ENCODE peak calls at places on chromosomes 12 and 14, in seven cellular contexts. Q is K562, L is NT2/D1, V is neuronal stem cell, D is fibroblast of lung, H is astrocyte, P is IMR-90. N is an unnamed sample. For H3K27me3 and H3K4me1, the result is how much of the 10 kb centered on the place peaks cover.

GRCh38 chr14:73245401-73246325 is 8.4 kb downstream of the PAPLN start:
- DNase-seq in Q (peak), L (no peak), V (no peak), D (peak), H (no peak), P (no peak), N (peak)

GRCh38 chr12:118575730-118576129 is 199.4 kb downstream of the SUDS3 start:
- DNase-seq in Q (no peak), L (no peak), V (no peak), D (no peak), H (no peak), P (no peak), N (no peak)

GRCh38 chr14:57417228-57417627 is 26.8 kb downstream of the NAA30 start:
- DNase-seq in Q (no peak), L (no peak), V (no peak), D (no peak), H (no peak), P (no peak), N (no peak)

GRCh38 chr14:71206766-71207371 is 299.6 kb downstream of the PCNX1 start:
- DNase-seq in Q (no peak), L (no peak), V (no peak), D (peak), H (peak), P (peak), N (no peak)

GRCh38 chr12:27571463-27571862 is 47.5 kb downstream of the PPFIBP1 start:
- DNase-seq in Q (no peak), L (no peak), V (no peak), D (peak), H (peak), P (peak), N (no peak)

GRCh38 chr14:35332517-35333346 is 40.5 kb downstream of the PSMA6 start:
- DNase-seq in Q (no peak), L (no peak), V (no peak), D (peak), H (no peak), P (no peak), N (peak)

GRCh38 chr12:127716181-127716580 is 550.8 kb upstream of the TMEM132C start:
- DNase-seq in Q (no peak), L (no peak), V (no peak), D (no peak), H (no peak), P (no peak), N (no peak)

GRCh38 chr14:104593241-104593701 is 11.3 kb downstream of the TMEM179 start:
- DNase-seq in Q (no peak), L (no peak), V (no peak), D (no peak), H (no peak), P (no peak), N (no peak)

GRCh38 chr12:21551811-21552469 is 25.8 kb downstream of the SPX start:
- DNase-seq in Q (no peak), L (no peak), V (no peak), D (no peak), H (no peak), P (no peak), N (no peak)

GRCh38 chr12:42759622-42760273 is 170.2 kb upstream of the PRICKLE1 start:
- DNase-seq in Q (no peak), L (no peak), V (no peak), D (peak), H (peak), P (peak), N (peak)

GRCh38 chr12:3553221-3553620 is 62.2 kb downstream of the PRMT8 start:
- DNase-seq in Q (no peak), L (no peak), V (no peak), D (no peak), H (no peak), P (no peak), N (no peak)

GRCh38 chr14:33484264-33484663 is 466.6 kb downstream of the EGLN3 start:
- DNase-seq in Q (peak), L (no peak), V (no peak), D (peak), H (peak), P (no peak), N (no peak)

GRCh38 chr14:50790568-50790967 is 40.4 kb downstream of the NIN start:
- DNase-seq in Q (no peak), L (no peak), V (no peak), D (peak), H (peak), P (peak), N (no peak)

GRCh38 chr12:122333142-122334087 is 67.1 kb upstream of the VPS33A start:
- DNase-seq in Q (peak), L (no peak), V (no peak), D (no peak), H (no peak), P (no peak), N (no peak)

GRCh38 chr12:91885851-91886250 is 259.8 kb downstream of the BTG1 start:
- DNase-seq in Q (no peak), L (no peak), V (no peak), D (no peak), H (no peak), P (no peak), N (no peak)

GRCh38 chr12:107053709-107054108 is 39.6 kb downstream of the CRY1 start:
- DNase-seq in Q (no peak), L (no peak), V (no peak), D (no peak), H (no peak), P (no peak), N (no peak)

GRCh38 chr14:94427016-94427613 is 25.5 kb downstream of the SERPINA11 start:
- DNase-seq in Q (no peak), L (no peak), V (no peak), D (peak), H (peak), P (no peak), N (no peak)

GRCh38 chr12:62898568-62898967 is 36.4 kb downstream of the PPM1H start:
- DNase-seq in Q (no peak), L (no peak), V (no peak), D (no peak), H (no peak), P (no peak), N (no peak)

GRCh38 chr12:77047341-77048202 is 17.8 kb downstream of the E2F7 start:
- DNase-seq in Q (no peak), L (no peak), V (no peak), D (peak), H (no peak), P (no peak), N (no peak)

GRCh38 chr12:48340891-48341290 is 9.8 kb downstream of the ZNF641 start:
- DNase-seq in Q (no peak), L (no peak), V (no peak), D (no peak), H (no peak), P (no peak), N (no peak)

GRCh38 chr12:49121047-49121696 is 10.0 kb downstream of the TUBA1B start:
- DNase-seq in Q (peak), L (peak), V (peak), D (peak), H (peak), P (peak), N (peak)

GRCh38 chr12:1870998-1871917 is 47.2 kb downstream of the CACNA2D4 start:
- DNase-seq in Q (no peak), L (no peak), V (no peak), D (no peak), H (no peak), P (no peak), N (peak)

GRCh38 chr14:72594099-72594901 is 299.6 kb downstream of the DPF3 start:
- DNase-seq in Q (no peak), L (no peak), V (no peak), D (peak), H (no peak), P (no peak), N (no peak)

DNA sequence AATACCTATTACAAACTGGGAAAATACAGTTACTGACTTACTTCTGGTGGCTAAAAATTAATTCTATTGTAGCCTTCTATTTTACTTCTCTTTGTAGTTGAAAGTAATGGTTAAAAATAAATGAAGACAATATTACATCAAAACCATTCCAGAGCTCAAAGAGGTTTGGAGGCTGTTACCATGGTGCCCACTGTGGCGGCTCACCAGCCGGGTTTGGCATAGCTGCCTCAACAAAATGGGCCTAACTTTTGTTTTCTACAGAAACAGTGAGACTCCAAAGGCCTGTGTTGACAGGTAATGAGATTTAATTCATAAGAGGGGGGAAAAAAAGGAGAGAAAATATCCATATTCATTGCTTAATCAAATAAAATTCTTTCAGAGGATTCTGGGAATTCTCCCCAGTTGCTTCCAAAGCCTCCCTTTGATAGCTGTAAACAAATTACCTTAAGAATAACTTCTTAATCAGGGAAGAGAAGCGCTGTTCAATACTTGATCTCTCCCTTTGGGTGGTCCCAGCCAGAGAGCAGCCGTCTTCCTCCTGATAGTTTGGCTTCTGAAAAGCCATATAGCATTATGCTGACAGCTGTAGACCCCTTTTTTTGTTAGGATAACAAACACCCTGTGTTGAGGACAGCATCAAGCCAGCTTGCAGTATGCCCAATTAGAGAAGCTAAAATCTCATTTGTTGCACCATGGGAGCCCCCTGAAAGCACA is 266.8 kb downstream of the NEDD1 start:
- DNase-seq in Q (no peak), L (no peak), V (peak), D (no peak), H (no peak), P (no peak), N (no peak)
- H3K27me3 ChIP-seq in Q (under half), L (under half), V (under half), D (under half), H (under half), P (under half), N (under half)

GRCh38 chr14:92652413-92653151 is 95.8 kb downstream of the LGMN start:
- DNase-seq in Q (no peak), L (no peak), V (no peak), D (no peak), H (no peak), P (no peak), N (no peak)
- H3K4me1 ChIP-seq in Q (under half), L (under half), V (under half), D (under half), H (under half), P (under half), N (under half)

GRCh38 chr14:100225169-100225568 is 13.8 kb upstream of the YY1 start:
- DNase-seq in Q (no peak), L (no peak), V (no peak), D (no peak), H (no peak), P (no peak), N (no peak)
- H3K9ac ChIP-seq in Q (no peak), L (no peak), V (no peak), D (no peak), H (no peak), P (no peak), N (no peak)

GRCh38 chr14:99214701-99215100 is 57.3 kb downstream of the BCL11B start:
- DNase-seq in Q (no peak), L (no peak), V (no peak), D (no peak), H (no peak), P (no peak), N (no peak)

GRCh38 chr14:99217066-99217465 is 54.9 kb downstream of the BCL11B start:
- DNase-seq in Q (no peak), L (no peak), V (no peak), D (no peak), H (no peak), P (no peak), N (no peak)

GRCh38 chr14:99216191-99216590 is 55.8 kb downstream of the BCL11B start:
- DNase-seq in Q (no peak), L (no peak), V (no peak), D (no peak), H (no peak), P (no peak), N (no peak)

GRCh38 chr14:99215277-99215676 is 56.7 kb downstream of the BCL11B start:
- DNase-seq in Q (no peak), L (no peak), V (no peak), D (peak), H (peak), P (no peak), N (no peak)

GRCh38 chr14:99217556-99217955 is 54.4 kb downstream of the BCL11B start:
- DNase-seq in Q (no peak), L (no peak), V (no peak), D (no peak), H (no peak), P (no peak), N (no peak)
- H3K27me3 ChIP-seq in Q (under half), L (under half), V (under half), D (under half), H (under half), P (under half), N (under half)

DNA sequence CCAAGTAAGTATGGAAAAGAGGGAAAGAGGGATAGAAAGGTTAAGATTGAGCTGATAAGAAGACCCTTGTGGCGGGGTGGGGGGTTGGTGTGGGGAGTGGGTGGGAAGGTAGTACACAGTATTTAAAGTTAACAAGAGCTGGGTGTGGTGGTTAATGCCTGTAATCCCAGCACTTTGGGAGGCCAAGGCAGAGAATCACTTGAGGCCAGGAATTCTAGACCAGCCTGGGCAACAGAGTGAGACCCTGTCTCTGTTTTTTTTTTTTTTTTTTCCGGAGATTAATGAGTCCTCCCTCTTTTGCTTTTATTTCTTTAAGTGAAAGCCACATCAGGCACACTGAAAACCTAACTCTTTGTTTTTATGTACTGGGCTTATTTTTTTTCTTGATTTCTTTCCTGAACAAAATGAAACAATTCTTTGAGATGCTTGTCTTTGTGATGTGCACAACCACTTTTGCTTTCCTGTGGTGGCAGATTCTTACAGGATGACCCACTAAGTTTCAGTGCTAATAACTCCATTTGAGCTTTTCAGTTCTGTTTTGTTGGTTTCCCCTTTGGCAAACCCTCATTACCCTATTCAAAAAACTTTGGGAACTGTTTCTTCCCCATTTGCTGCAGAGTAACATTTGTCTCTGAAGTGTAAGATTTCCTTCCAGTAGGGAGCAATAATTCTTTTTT is 54.8 kb downstream of the WNK1 start:
- DNase-seq in Q (no peak), L (no peak), V (no peak), D (peak), H (no peak), P (no peak), N (no peak)
- H3K4me1 ChIP-seq in Q (under half), L (under half), V (under half), D (under half), H (under half), P (under half), N (under half)

GRCh38 chr12:23895792-23896218 is 53.7 kb downstream of the SOX5 start:
- DNase-seq in Q (no peak), L (peak), V (peak), D (peak), H (peak), P (no peak), N (no peak)
- H3K9ac ChIP-seq in Q (no peak), L (no peak), V (no peak), D (no peak), H (peak), P (no peak), N (no peak)

DNA sequence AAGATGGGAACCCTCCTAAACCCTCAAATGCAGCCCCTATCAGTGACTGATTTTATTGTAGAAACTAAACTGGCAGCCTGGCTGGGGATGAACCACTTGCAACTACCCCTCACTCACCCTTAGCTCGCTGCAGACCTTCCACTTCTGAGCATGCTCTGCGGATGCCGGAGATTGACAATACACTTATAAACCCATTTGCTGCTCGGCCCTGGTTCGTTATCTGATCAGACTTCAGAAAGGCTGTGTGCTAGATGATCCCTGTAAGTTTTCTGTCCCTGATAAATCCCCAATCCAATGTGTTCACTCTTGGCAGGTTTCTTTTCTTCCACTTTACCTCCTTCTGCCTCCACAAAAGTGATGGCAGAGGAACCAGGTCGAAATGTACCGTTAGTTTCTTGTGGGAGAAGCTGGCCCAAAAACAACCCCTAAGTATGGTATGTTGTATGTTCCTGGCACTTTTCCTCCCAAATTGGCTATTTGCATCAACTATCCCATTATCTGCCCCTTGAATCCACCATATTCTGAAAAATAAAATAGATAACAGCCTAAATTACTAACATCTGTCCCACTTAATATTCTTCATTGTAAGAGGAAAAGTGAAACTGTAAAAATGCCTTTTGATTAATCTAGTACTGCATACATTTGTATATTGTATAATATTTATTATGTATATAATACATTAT is 18.8 kb downstream of the RPH3A start:
- DNase-seq in Q (no peak), L (no peak), V (no peak), D (no peak), H (no peak), P (no peak), N (no peak)
- H3K27me3 ChIP-seq in Q (under half), L (under half), V (under half), D (under half), H (under half), P (under half), N (under half)

DNA sequence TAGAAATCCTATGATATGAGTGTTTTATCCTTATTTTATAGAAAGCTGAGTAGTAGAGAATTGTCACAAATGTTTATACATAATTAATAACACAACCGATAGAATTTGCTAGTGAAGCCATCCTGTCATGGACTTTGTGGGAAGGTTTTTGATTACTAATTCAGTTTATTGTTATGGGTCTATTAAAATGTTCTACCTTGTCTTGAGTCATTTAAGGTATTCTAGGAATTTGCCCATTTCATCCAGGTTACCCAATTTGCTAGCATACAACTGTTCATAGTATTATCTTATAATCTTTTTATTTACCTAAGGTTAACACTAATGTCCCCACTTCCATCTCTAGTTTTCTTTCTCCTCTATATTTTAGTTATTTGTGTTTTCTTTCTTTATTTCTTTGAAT is 553.1 kb upstream of the ATXN7L3B start:
- DNase-seq in Q (no peak), L (no peak), V (no peak), D (no peak), H (no peak), P (no peak), N (no peak)
- H3K4me1 ChIP-seq in Q (under half), L (under half), V (under half), D (under half), H (under half), P (under half), N (under half)

GRCh38 chr12:120736404-120737331 is 11.0 kb downstream of the ACADS start:
- DNase-seq in Q (no peak), L (no peak), V (no peak), D (no peak), H (no peak), P (no peak), N (no peak)
- H3K9ac ChIP-seq in Q (no peak), L (peak), V (peak), D (no peak), H (no peak), P (no peak), N (no peak)